ENCODE peak calls at places on chromosomes 7 and 10, in nine cellular contexts. T, Z, K, J, N, H, F, O and Y are unnamed samples.

GRCh38 chr10:124022066-124022465 is 71.3 kb downstream of the CHST15 start:
- DNase-seq in T (no peak), Z (no peak), K (no peak), J (no peak), N (no peak), H (no peak), F (no peak), O (no peak), Y (no peak)

GRCh38 chr7:33692956-33693355 is 212.4 kb upstream of the BMPER start:
- DNase-seq in T (no peak), Z (no peak), K (no peak), J (no peak), N (no peak), H (no peak), F (no peak), O (no peak), Y (no peak)

GRCh38 chr7:47273088-47273487 is 308.8 kb downstream of the TNS3 start:
- DNase-seq in T (no peak), Z (no peak), K (no peak), J (no peak), N (no peak), H (no peak), F (no peak), O (no peak), Y (no peak)

GRCh38 chr7:20033621-20034200 is 183.5 kb downstream of the MACC1 start:
- DNase-seq in T (no peak), Z (no peak), K (no peak), J (no peak), N (no peak), H (no peak), F (no peak), O (no peak), Y (no peak)

GRCh38 chr10:3784510-3785250 is at the start of gene KLF6:
- DNase-seq in T (no peak), Z (peak; percentile 49), K (peak; percentile 40), J (peak; percentile 90), N (no peak), H (peak; percentile 60), F (no peak), O (peak; percentile 54), Y (no peak)

GRCh38 chr10:75021851-75022250 is 89.6 kb upstream of the SAMD8 start:
- DNase-seq in T (no peak), Z (peak; percentile 32), K (peak; percentile 30), J (no peak), N (no peak), H (no peak), F (no peak), O (no peak), Y (no peak)

GRCh38 chr7:140972876-140973829 is 41.6 kb downstream of the MRPS33 start:
- DNase-seq in T (no peak), Z (no peak), K (no peak), J (no peak), N (no peak), H (no peak), F (no peak), O (no peak), Y (no peak)

GRCh38 chr7:19016140-19016539 is 101.3 kb downstream of the TWIST1 start:
- DNase-seq in T (no peak), Z (no peak), K (no peak), J (no peak), N (no peak), H (no peak), F (no peak), O (no peak), Y (no peak)

GRCh38 chr7:63072806-63073205 is 925.8 kb upstream of the ZNF722 start:
- DNase-seq in T (no peak), Z (no peak), K (no peak), J (no peak), N (no peak), H (no peak), F (no peak), O (no peak), Y (no peak)

GRCh38 chr7:128841961-128842673 is 11.9 kb downstream of the FLNC start:
- DNase-seq in T (peak; percentile 36), Z (peak; percentile 59), K (peak; percentile 53), J (peak; percentile 79), N (no peak), H (no peak), F (no peak), O (peak; percentile 52), Y (peak; percentile 45)

GRCh38 chr10:17882557-17882956 is 69.2 kb upstream of the SLC39A12 start:
- DNase-seq in T (no peak), Z (no peak), K (no peak), J (no peak), N (no peak), H (no peak), F (no peak), O (no peak), Y (no peak)

GRCh38 chr7:38506756-38507155 is 124.4 kb downstream of the AMPH start:
- DNase-seq in T (no peak), Z (no peak), K (no peak), J (no peak), N (no peak), H (no peak), F (no peak), O (no peak), Y (no peak)

GRCh38 chr7:123797673-123798526 is 47.1 kb upstream of the HYAL4 start:
- DNase-seq in T (peak; percentile 12), Z (peak; percentile 57), K (no peak), J (no peak), N (peak; percentile 58), H (no peak), F (no peak), O (no peak), Y (no peak)

GRCh38 chr7:43291789-43292188 is 179.3 kb downstream of the HECW1 start:
- DNase-seq in T (no peak), Z (no peak), K (no peak), J (no peak), N (no peak), H (no peak), F (no peak), O (no peak), Y (no peak)

GRCh38 chr10:52115823-52116222 is 198.3 kb upstream of the DKK1 start:
- DNase-seq in T (no peak), Z (no peak), K (no peak), J (no peak), N (no peak), H (no peak), F (no peak), O (no peak), Y (no peak)

GRCh38 chr7:44067064-44067951 is 1.9 kb upstream of the PGAM2 start:
- DNase-seq in T (no peak), Z (no peak), K (peak; percentile 6), J (peak; percentile 42), N (no peak), H (no peak), F (no peak), O (no peak), Y (no peak)

GRCh38 chr10:71045188-71045841 is 156.9 kb upstream of the PCBD1 start:
- DNase-seq in T (no peak), Z (no peak), K (no peak), J (no peak), N (no peak), H (no peak), F (no peak), O (no peak), Y (no peak)

GRCh38 chr7:86848226-86848625 is 204.5 kb downstream of the GRM3 start:
- DNase-seq in T (no peak), Z (no peak), K (peak; percentile 25), J (no peak), N (no peak), H (no peak), F (no peak), O (no peak), Y (no peak)

GRCh38 chr10:129023057-129023456 is 444.0 kb upstream of the MGMT start:
- DNase-seq in T (no peak), Z (no peak), K (no peak), J (peak; percentile 88), N (no peak), H (peak; percentile 71), F (no peak), O (no peak), Y (no peak)

GRCh38 chr10:97195654-97196212 is 10.0 kb upstream of the SLIT1 start:
- DNase-seq in T (no peak), Z (no peak), K (no peak), J (no peak), N (no peak), H (no peak), F (no peak), O (peak; percentile 13), Y (no peak)
- H3K4me3 ChIP-seq in T (peak overlapping the region; percentile 30), Z (peak overlapping the region; percentile 66), K (no peak overlapping the region), J (peak overlapping the region; percentile 61), N (peak overlapping the region; percentile 77), H (peak overlapping the region; percentile 46), F (peak overlapping the region; percentile 69), O (peak overlapping the region; percentile 64), Y (peak overlapping the region; percentile 68)

GRCh38 chr10:37675449-37675848 is 182.0 kb downstream of the ZNF248 start:
- DNase-seq in T (no peak), Z (no peak), K (no peak), J (no peak), N (no peak), H (no peak), F (no peak), O (no peak), Y (no peak)
- H3K4me1 ChIP-seq in T (no peaks in the 10 kb centered on the region), Z (no peaks in the 10 kb centered on the region), K (no peaks in the 10 kb centered on the region), J (no peaks in the 10 kb centered on the region), N (no peaks in the 10 kb centered on the region), H (no peaks in the 10 kb centered on the region), F (no peaks in the 10 kb centered on the region), O (no peaks in the 10 kb centered on the region), Y (no peaks in the 10 kb centered on the region)

DNA sequence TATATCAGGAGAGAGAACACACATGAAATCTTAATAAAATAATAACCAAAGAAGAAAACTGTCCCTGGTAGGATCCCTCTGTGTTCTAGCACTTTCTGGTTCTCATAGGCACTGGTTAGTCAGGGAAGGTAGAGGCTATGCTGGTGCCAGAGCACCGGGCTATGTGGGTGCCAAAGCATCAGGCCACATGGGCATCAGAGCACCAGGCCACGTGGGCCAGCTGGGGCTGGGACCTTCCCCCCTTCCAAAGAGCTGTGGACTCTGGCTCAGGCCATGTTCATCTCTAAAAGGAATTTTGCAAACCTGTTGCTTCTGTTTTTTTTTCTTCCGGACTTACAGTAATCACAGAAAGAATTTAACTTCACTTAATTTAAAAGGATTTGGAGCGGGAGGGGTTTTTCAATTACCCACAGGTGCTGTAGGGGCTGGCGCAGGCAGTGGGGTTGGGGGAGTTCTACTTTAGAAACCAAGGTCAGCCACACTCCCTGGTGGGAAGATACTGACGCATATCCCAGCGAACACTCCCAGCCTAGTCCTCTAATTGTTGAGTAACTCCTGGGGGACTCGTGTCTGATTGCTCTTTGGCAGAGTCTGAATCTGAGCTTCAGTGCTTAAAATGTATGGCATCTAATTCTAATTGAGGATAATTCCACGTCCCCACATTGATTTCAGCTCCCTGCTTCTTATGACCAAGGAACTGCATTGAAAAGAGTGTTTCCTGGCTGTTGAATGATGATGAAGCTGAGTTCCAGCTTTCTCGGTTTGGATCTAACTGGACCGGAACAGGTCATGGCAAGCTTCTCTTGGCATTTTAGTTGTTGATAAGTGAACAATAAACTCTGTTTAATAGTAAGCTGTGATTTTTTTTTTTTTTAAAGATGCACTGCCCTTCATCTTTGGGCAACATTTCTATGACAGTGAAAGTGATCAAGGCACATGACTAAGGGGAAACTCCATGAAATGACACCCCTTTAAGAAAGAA is 110.7 kb upstream of the FZD8 start:
- DNase-seq in T (no peak), Z (no peak), K (no peak), J (peak; percentile 59), N (no peak), H (peak; percentile 24), F (no peak), O (no peak), Y (no peak)
- H3K4me3 ChIP-seq in T (no peak overlapping the region), Z (no peak overlapping the region), K (no peak overlapping the region), J (no peak overlapping the region), N (no peak overlapping the region), H (no peak overlapping the region), F (no peak overlapping the region), O (no peak overlapping the region), Y (no peak overlapping the region)

GRCh38 chr10:6058677-6059475 is 3.3 kb downstream of the IL2RA start:
- DNase-seq in T (no peak), Z (no peak), K (no peak), J (no peak), N (no peak), H (no peak), F (no peak), O (no peak), Y (no peak)
- H3K4me1 ChIP-seq in T (no peaks in the 10 kb centered on the region), Z (no peaks in the 10 kb centered on the region), K (peaks cover 3% of the 10 kb centered on the region), J (no peaks in the 10 kb centered on the region), N (no peaks in the 10 kb centered on the region), H (peaks cover 26% of the 10 kb centered on the region), F (no peaks in the 10 kb centered on the region), O (peaks cover 9% of the 10 kb centered on the region), Y (peaks cover 42% of the 10 kb centered on the region)